ENCODE peak calls at places on chromosomes 16 and 17, in five cellular contexts. E is GM12878, P is H1, U is K562, R is HepG2. T is an unnamed sample.

GRCh38 chr16:84791088-84791487 is 28.7 kb upstream of the CRISPLD2 start:
- DNase-seq in U (no peak), E (no peak), P (no peak), R (no peak), T (no peak)

GRCh38 chr17:27442702-27443101 is 13.5 kb upstream of the KSR1 start:
- DNase-seq in R (no peak), P (no peak), E (no peak), U (no peak), T (no peak)

GRCh38 chr17:44044092-44044491 is 22.4 kb downstream of the LSM12 start:
- DNase-seq in P (no peak), R (no peak), E (no peak), U (no peak), T (no peak)

GRCh38 chr17:49216953-49217650 is 6.6 kb downstream of the ABI3 start:
- DNase-seq in E (no peak), U (no peak), P (no peak), R (no peak), T (peak; percentile 40)

GRCh38 chr17:77840156-77840555 is 118.3 kb upstream of the TNRC6C start:
- DNase-seq in U (peak; percentile 35), P (no peak), R (no peak), E (no peak), T (no peak)

GRCh38 chr17:34118564-34118963 is 136.5 kb upstream of the CCL2 start:
- DNase-seq in P (no peak), R (no peak), U (no peak), E (no peak), T (no peak)

GRCh38 chr16:19518423-19518822 is 3.5 kb downstream of the GDE1 start:
- DNase-seq in P (no peak), R (no peak), E (no peak), U (no peak), T (no peak)

GRCh38 chr17:78532311-78532710 is 44.9 kb downstream of the DNAH17 start:
- DNase-seq in E (no peak), P (no peak), R (no peak), U (no peak), T (no peak)

GRCh38 chr16:20409398-20410152 is at the start of gene ACSM5:
- DNase-seq in R (peak; percentile 62), P (no peak), E (no peak), U (no peak), T (no peak)

GRCh38 chr17:36485805-36486203 is 677 bp upstream of the ZNHIT3 start:
- DNase-seq in E (no peak), U (peak; percentile 34), P (no peak), R (no peak), T (no peak)

GRCh38 chr16:88782454-88783390 is 2.3 kb downstream of the PIEZO1 start:
- DNase-seq in U (peak; percentile 46), E (no peak), P (no peak), R (no peak), T (no peak)

GRCh38 chr17:61594294-61594825 is 3.3 kb upstream of the NACA2 start:
- DNase-seq in R (no peak), P (no peak), U (no peak), E (no peak), T (no peak)

GRCh38 chr17:60169921-60170817 is 20.4 kb downstream of the CA4 start:
- DNase-seq in U (peak; percentile 8), P (no peak), R (peak; percentile 35), E (no peak), T (no peak)

GRCh38 chr17:28074010-28074409 is 31.5 kb downstream of the NLK start:
- DNase-seq in U (no peak), P (no peak), E (no peak), R (no peak), T (no peak)

GRCh38 chr17:49646391-49647255 is 31.3 kb downstream of the SPOP start:
- DNase-seq in P (no peak), E (peak; percentile 45), U (no peak), R (peak; percentile 23), T (no peak)

GRCh38 chr17:28916302-28916934 is 13.5 kb upstream of the DHRS13 start:
- DNase-seq in E (no peak), R (peak; percentile 38), P (no peak), U (no peak), T (peak; percentile 49)

GRCh38 chr17:225551-225950 is 44.1 kb upstream of the DOC2B start:
- DNase-seq in U (no peak), R (no peak), E (no peak), P (no peak), T (no peak)

GRCh38 chr16:66205287-66206167 is 161.0 kb upstream of the CDH5 start:
- DNase-seq in R (no peak), P (no peak), E (no peak), U (no peak), T (no peak)

GRCh38 chr17:2171725-2172446 is 117.0 kb downstream of the HIC1 start:
- DNase-seq in R (peak; percentile 82), E (no peak), U (no peak), P (no peak), T (no peak)

GRCh38 chr17:45353047-45353446 is 36.2 kb upstream of the MAP3K14 start:
- DNase-seq in R (no peak), P (no peak), U (no peak), E (peak; percentile 79), T (no peak)

GRCh38 chr17:79993390-79994221 is 42.1 kb downstream of the TBC1D16 start:
- DNase-seq in U (no peak), P (peak; percentile 41), E (no peak), R (peak; percentile 99), T (no peak)

GRCh38 chr16:18983565-18984424 is at the start of gene TMC7:
- DNase-seq in P (peak; percentile 71), R (peak; percentile 91), U (peak; percentile 89), E (no peak), T (peak; percentile 94)

GRCh38 chr16:46830417-46830901 is 521 bp downstream of the C16orf87 start:
- DNase-seq in R (no peak), E (no peak), P (no peak), U (no peak), T (no peak)

GRCh38 chr16:65959978-65960377 is 406.5 kb upstream of the CDH5 start:
- DNase-seq in R (no peak), U (no peak), E (no peak), P (no peak), T (no peak)

GRCh38 chr16:72094266-72094610 is 591 bp downstream of the DHX38 start:
- DNase-seq in P (no peak), E (no peak), U (peak; percentile 27), R (no peak), T (no peak)

GRCh38 chr17:57987582-57988300 is at the start of gene VEZF1:
- DNase-seq in U (peak; percentile 88), E (no peak), P (no peak), R (peak; percentile 68), T (peak; percentile 96)

GRCh38 chr17:30819941-30820705 is 4.4 kb downstream of the CRLF3 start:
- DNase-seq in U (no peak), P (no peak), E (no peak), R (no peak), T (no peak)

GRCh38 chr17:21218101-21218500 is 4.1 kb upstream of the TMEM11 start:
- DNase-seq in U (peak; percentile 28), R (no peak), P (no peak), E (no peak), T (peak; percentile 54)

GRCh38 chr16:88938933-88939813 is 37.8 kb downstream of the CBFA2T3 start:
- DNase-seq in P (no peak), R (no peak), U (no peak), E (no peak), T (peak; percentile 87)

GRCh38 chr17:76427457-76428231 is 25.3 kb downstream of the UBE2O start:
- DNase-seq in E (no peak), U (no peak), P (no peak), R (no peak), T (no peak)

GRCh38 chr16:47358816-47359215 is 102.0 kb downstream of the ITFG1 start:
- DNase-seq in U (no peak), R (no peak), P (no peak), E (no peak), T (no peak)

GRCh38 chr17:45310380-45311324 is 6.2 kb downstream of the MAP3K14 start:
- DNase-seq in U (no peak), R (no peak), P (no peak), E (no peak), T (no peak)

GRCh38 chr16:58443783-58444182 is 51.5 kb downstream of the GINS3 start:
- DNase-seq in U (no peak), R (no peak), E (no peak), P (no peak), T (no peak)

DNA sequence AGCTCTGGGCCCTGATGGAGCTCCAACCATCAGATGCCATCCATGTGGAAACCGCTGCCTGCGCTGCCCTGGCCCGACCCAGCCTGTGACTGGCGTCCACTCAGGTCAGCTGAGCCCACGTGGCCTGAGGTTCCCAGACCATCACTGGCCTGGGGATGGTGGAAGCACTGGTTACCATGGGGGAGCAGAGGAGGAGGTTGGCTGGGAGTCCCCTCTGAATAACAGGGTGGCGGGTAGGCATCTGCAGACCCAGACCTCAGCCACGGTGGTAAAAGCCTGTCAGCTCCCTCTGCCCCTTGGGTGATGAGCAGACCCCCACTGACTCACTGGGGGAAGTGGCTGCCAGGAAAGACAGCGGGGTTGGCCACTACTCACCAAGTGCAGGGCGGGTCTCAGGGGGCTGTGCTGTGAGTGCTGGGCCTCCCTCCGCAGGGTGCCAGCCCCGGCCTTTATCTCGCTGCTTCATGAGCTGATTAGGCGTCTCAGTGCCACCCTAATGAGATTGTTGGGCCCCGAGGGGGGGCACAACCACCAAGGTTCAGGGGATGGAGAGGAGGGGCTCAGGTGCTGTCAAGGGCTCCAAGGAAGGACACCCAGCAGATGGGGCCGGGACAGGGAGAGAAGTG is at the start of gene PDE6G:
- DNase-seq in E (no peak), P (no peak), U (no peak), R (no peak), T (no peak)
- TF ChIP-seq GABPA in E (no peak), P (no peak), U (no peak), R (no peak), T (no peak)

GRCh38 chr17:8080799-8081219 is 6.7 kb downstream of the ALOX12B start:
- DNase-seq in U (no peak), P (no peak), E (no peak), R (no peak), T (no peak)
- TF ChIP-seq SIN3A in U (no peak), P (no peak), E (no peak), R (no peak), T (no peak)

DNA sequence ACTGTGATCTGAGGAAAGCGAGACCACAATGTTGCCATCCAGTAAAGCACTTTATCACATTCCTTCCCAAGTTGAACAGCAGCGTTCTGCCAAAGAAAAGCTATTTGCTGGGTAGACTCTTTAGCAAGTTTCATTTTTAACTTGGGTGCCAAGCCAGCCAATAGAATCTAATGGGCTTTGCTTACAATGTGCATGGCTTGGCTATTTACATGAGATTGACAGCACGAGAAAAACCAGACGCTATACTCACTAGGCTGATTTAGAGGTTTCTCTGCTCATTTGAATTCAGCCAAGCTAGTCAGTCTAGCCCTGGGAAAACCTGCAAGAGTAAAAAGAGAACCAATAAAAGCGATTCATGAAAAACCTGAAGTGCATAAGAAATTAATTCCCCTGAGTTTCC is 108.9 kb downstream of the CDH13 start:
- DNase-seq in R (no peak), U (no peak), P (no peak), E (no peak), T (no peak)
- TF ChIP-seq CTCF in R (no peak), U (no peak), P (no peak), E (no peak), T (no peak)

GRCh38 chr17:50949128-50950001 is 83.2 kb upstream of the TOB1 start:
- DNase-seq in P (no peak), R (no peak), U (no peak), E (no peak), T (no peak)
- TF ChIP-seq GABPA in P (no peak), R (no peak), U (no peak), E (no peak), T (no peak)

GRCh38 chr16:28898942-28899341 is 20.7 kb downstream of the ATP2A1 start:
- DNase-seq in P (no peak), U (no peak), R (no peak), E (no peak), T (no peak)
- TF ChIP-seq SIN3A in P (no peak), U (no peak), R (no peak), E (no peak), T (no peak)